ENCODE peak calls at places on chromosomes 2 and 18, in seven cellular contexts. K, C, I, B, Z, X and L are unnamed samples.

GRCh38 chr18:62529597-62529996 is 6.8 kb downstream of the ZCCHC2 start:
- DNase-seq in B (no peak), C (no peak), Z (no peak), K (no peak), I (no peak), X (no peak), L (no peak)

GRCh38 chr2:28751956-28752607 is 452 bp downstream of the PPP1CB start:
- DNase-seq in I (no peak), Z (peak; percentile 86), C (peak; percentile 7), X (no peak), K (no peak), B (peak; percentile 23), L (no peak)

GRCh38 chr2:43465234-43465633 is 130.6 kb downstream of the THADA start:
- DNase-seq in X (no peak), K (no peak), C (no peak), B (no peak), I (no peak), Z (no peak), L (no peak)

GRCh38 chr2:200276472-200276871 is 30.0 kb upstream of the SPATS2L start:
- DNase-seq in I (no peak), K (no peak), C (no peak), Z (no peak), X (no peak), B (no peak), L (no peak)

GRCh38 chr2:79935771-79936657 is 368.5 kb downstream of the LRRTM1 start:
- DNase-seq in C (peak; percentile 35), Z (no peak), B (peak; percentile 38), K (peak; percentile 64), I (peak; percentile 2), X (peak; percentile 22), L (peak; percentile 7)

GRCh38 chr2:235746257-235746934 is 252.6 kb downstream of the AGAP1 start:
- DNase-seq in B (peak; percentile 83), K (peak; percentile 85), X (peak; percentile 81), Z (no peak), C (peak; percentile 74), I (peak; percentile 43), L (peak; percentile 59)

GRCh38 chr18:68797901-68798300 is at the start of gene CCDC102B:
- DNase-seq in Z (no peak), B (peak; percentile 94), K (peak; percentile 19), X (peak; percentile 72), I (no peak), C (no peak), L (no peak)

GRCh38 chr2:10839813-10840212 is 27.2 kb upstream of the PDIA6 start:
- DNase-seq in X (no peak), B (peak; percentile 13), K (no peak), Z (no peak), I (no peak), C (no peak), L (no peak)

GRCh38 chr18:987325-988186 is 82.9 kb downstream of the ADCYAP1 start:
- DNase-seq in K (peak; percentile 97), I (no peak), Z (no peak), B (peak; percentile 71), X (no peak), C (no peak), L (no peak)

GRCh38 chr2:219177594-219178376 is at the start of gene RETREG2:
- DNase-seq in I (peak; percentile 86), B (peak; percentile 82), K (peak; percentile 92), C (peak; percentile 92), Z (peak; percentile 90), X (peak; percentile 88), L (peak; percentile 91)

GRCh38 chr2:30932850-30933249 is 125.6 kb upstream of the CAPN13 start:
- DNase-seq in K (no peak), B (no peak), C (no peak), Z (no peak), X (no peak), I (no peak), L (no peak)

GRCh38 chr2:126824663-126825062 is 74.0 kb upstream of the TEX51 start:
- DNase-seq in X (no peak), Z (no peak), K (peak; percentile 8), B (no peak), I (no peak), C (no peak), L (no peak)

GRCh38 chr2:21103274-21103891 is 20.4 kb upstream of the TDRD15 start:
- DNase-seq in Z (no peak), K (no peak), X (no peak), C (no peak), I (peak; percentile 33), B (no peak), L (no peak)

GRCh38 chr18:2654828-2655152 is 736 bp upstream of the SMCHD1 start:
- DNase-seq in I (no peak), Z (no peak), B (no peak), K (no peak), X (no peak), C (peak; percentile 28), L (no peak)

GRCh38 chr2:239259603-239260298 is 141.1 kb downstream of the HDAC4 start:
- DNase-seq in B (no peak), Z (no peak), X (no peak), C (no peak), I (no peak), K (no peak), L (no peak)

GRCh38 chr18:57882465-57882864 is 79.3 kb upstream of the ATP8B1 start:
- DNase-seq in Z (no peak), B (no peak), I (no peak), C (no peak), K (no peak), X (no peak), L (no peak)

GRCh38 chr2:6412533-6413085 is 453.1 kb downstream of the CMPK2 start:
- DNase-seq in I (no peak), X (peak; percentile 55), Z (no peak), C (no peak), K (peak; percentile 58), B (no peak), L (no peak)

GRCh38 chr18:61435064-61435652 is 101.9 kb downstream of the CDH20 start:
- DNase-seq in I (no peak), Z (no peak), B (peak; percentile 2), X (no peak), K (no peak), C (peak; percentile 21), L (no peak)

GRCh38 chr2:178827739-178828487 is 20.7 kb upstream of the TTN start:
- DNase-seq in C (no peak), B (no peak), I (no peak), X (no peak), Z (no peak), K (no peak), L (no peak)